ENCODE peak calls at places on chromosomes 6 and 20, in four cellular contexts. F is left colon, S is NCI-H2081, G is AG10803. M is an unnamed sample.
A peak's percentile ranks its signal among the peaks of the same experiment; 100 is the strongest.

GRCh38 chr6:72784581-72784980 is 162.7 kb downstream of the KCNQ5 start:
- DNase-seq in F (no peak), S (no peak), G (peak; percentile 79), M (no peak)

GRCh38 chr20:49534314-49534713 is 33.6 kb downstream of the PTGIS start:
- DNase-seq in F (no peak), S (peak; percentile 62), G (peak; percentile 48), M (peak; percentile 57)

GRCh38 chr20:31718952-31719643 is 3.6 kb downstream of the BCL2L1 start:
- DNase-seq in F (peak; percentile 60), S (no peak), G (no peak), M (no peak)

GRCh38 chr6:67009818-67010217 is 1302.8 kb upstream of the EYS start:
- DNase-seq in F (no peak), S (no peak), G (no peak), M (no peak)

GRCh38 chr6:90466191-90466940 is 120.5 kb downstream of the MAP3K7 start:
- DNase-seq in F (no peak), S (no peak), G (no peak), M (no peak)

GRCh38 chr20:14055127-14055742 is 59.9 kb downstream of the MACROD2 start:
- DNase-seq in F (no peak), S (peak; percentile 62), G (peak; percentile 76), M (peak; percentile 76)

GRCh38 chr20:40493071-40493470 is 196.0 kb downstream of the MAFB start:
- DNase-seq in F (no peak), S (no peak), G (peak; percentile 86), M (no peak)

GRCh38 chr20:45100563-45101245 is at the start of gene KCNS1:
- DNase-seq in F (no peak), S (no peak), G (no peak), M (no peak)

GRCh38 chr6:170189236-170189635 is 101.6 kb downstream of the DLL1 start:
- DNase-seq in F (no peak), S (no peak), G (no peak), M (no peak)

GRCh38 chr6:154496191-154496590 is 14.3 kb downstream of the CNKSR3 start:
- DNase-seq in F (no peak), S (no peak), G (no peak), M (no peak)

GRCh38 chr6:134123666-134124208 is 71.3 kb upstream of the SLC2A12 start:
- DNase-seq in F (no peak), S (peak; percentile 30), G (peak; percentile 78), M (peak; percentile 56)

GRCh38 chr6:43771210-43771857 is 1.3 kb downstream of the VEGFA start:
- DNase-seq in F (peak; percentile 80), S (peak; percentile 46), G (peak; percentile 45), M (peak; percentile 21)

GRCh38 chr20:5100684-5101347 is 18.9 kb downstream of the PCNA start:
- DNase-seq in F (peak; percentile 46), S (peak; percentile 45), G (peak; percentile 55), M (peak; percentile 45)

GRCh38 chr6:29414588-29414987 is at the start of gene OR12D1:
- DNase-seq in F (no peak), S (no peak), G (no peak), M (no peak)

GRCh38 chr20:34364013-34364382 is 925 bp downstream of the ITCH start:
- DNase-seq in F (no peak), S (no peak), G (peak; percentile 53), M (peak; percentile 2)

GRCh38 chr20:39624316-39624715 is 662.2 kb downstream of the DHX35 start:
- DNase-seq in F (no peak), S (no peak), G (no peak), M (no peak)

GRCh38 chr6:149084026-149084425 is 233.5 kb upstream of the TAB2 start:
- DNase-seq in F (no peak), S (no peak), G (no peak), M (no peak)

GRCh38 chr20:1871807-1872455 is 23.3 kb upstream of the SIRPA start:
- DNase-seq in F (no peak), S (no peak), G (no peak), M (no peak)

GRCh38 chr20:58306421-58307261 is 2.9 kb upstream of the RAB22A start:
- DNase-seq in F (peak; percentile 54), S (no peak), G (peak; percentile 9), M (no peak)

GRCh38 chr6:168054663-168055560 is 24.1 kb downstream of the FRMD1 start:
- DNase-seq in F (no peak), S (no peak), G (no peak), M (no peak)

GRCh38 chr6:50724381-50725124 is 11.2 kb downstream of the TFAP2D start:
- DNase-seq in F (no peak), S (no peak), G (no peak), M (no peak)

GRCh38 chr6:138817799-138818198 is 21.9 kb downstream of the ECT2L start:
- DNase-seq in F (peak; percentile 91), S (peak; percentile 69), G (peak; percentile 77), M (no peak)

M was measured in NCI-H1092 treated with DMSO at 0.1 percent for 48 hours.